ENCODE peak calls at places on chromosomes 6 and 20, in nine cellular contexts. One of them, this sample, is unnamed.

GRCh38 chr6:19410477-19410876 is 426.7 kb upstream of the ID4 start:
- DNase-seq in fibroblast of lung: peak
- DNase-seq in upper lobe of right lung: no peak
- DNase-seq in fibroblast of mammary gland: peak
- DNase-seq in colonic mucosa: no peak
- DNase-seq in IMR-90: peak
- DNase-seq in CD4-positive, alpha-beta T cell: no peak
- DNase-seq in HFF-Myc: no peak
- DNase-seq in SK-N-SH: no peak
- DNase-seq in this sample: peak

GRCh38 chr6:42569102-42570028 is 5.5 kb downstream of the UBR2 start:
- DNase-seq in fibroblast of mammary gland: peak
- DNase-seq in colonic mucosa: no peak
- DNase-seq in fibroblast of lung: peak
- DNase-seq in upper lobe of right lung: no peak
- DNase-seq in CD4-positive, alpha-beta T cell: no peak
- DNase-seq in IMR-90: peak
- DNase-seq in HFF-Myc: peak
- DNase-seq in SK-N-SH: no peak
- DNase-seq in this sample: peak

GRCh38 chr6:16343593-16343992 is 105.2 kb downstream of the GMPR start:
- DNase-seq in HFF-Myc: no peak
- DNase-seq in CD4-positive, alpha-beta T cell: no peak
- DNase-seq in fibroblast of mammary gland: no peak
- DNase-seq in fibroblast of lung: no peak
- DNase-seq in SK-N-SH: no peak
- DNase-seq in colonic mucosa: no peak
- DNase-seq in upper lobe of right lung: no peak
- DNase-seq in IMR-90: no peak
- DNase-seq in this sample: no peak

GRCh38 chr6:112911949-112912348 is 564.8 kb downstream of the RFPL4B start:
- DNase-seq in CD4-positive, alpha-beta T cell: no peak
- DNase-seq in colonic mucosa: no peak
- DNase-seq in upper lobe of right lung: no peak
- DNase-seq in HFF-Myc: peak
- DNase-seq in fibroblast of lung: peak
- DNase-seq in IMR-90: no peak
- DNase-seq in SK-N-SH: no peak
- DNase-seq in fibroblast of mammary gland: peak
- DNase-seq in this sample: no peak

GRCh38 chr6:89977808-89978748 is 83.8 kb downstream of the GJA10 start:
- DNase-seq in CD4-positive, alpha-beta T cell: no peak
- DNase-seq in fibroblast of mammary gland: peak
- DNase-seq in SK-N-SH: peak
- DNase-seq in colonic mucosa: no peak
- DNase-seq in IMR-90: peak
- DNase-seq in upper lobe of right lung: no peak
- DNase-seq in HFF-Myc: no peak
- DNase-seq in fibroblast of lung: peak
- DNase-seq in this sample: no peak

GRCh38 chr6:37283786-37284185 is 25.8 kb upstream of the TMEM217 start:
- DNase-seq in CD4-positive, alpha-beta T cell: no peak
- DNase-seq in colonic mucosa: no peak
- DNase-seq in fibroblast of mammary gland: no peak
- DNase-seq in fibroblast of lung: no peak
- DNase-seq in IMR-90: no peak
- DNase-seq in SK-N-SH: no peak
- DNase-seq in upper lobe of right lung: no peak
- DNase-seq in HFF-Myc: no peak
- DNase-seq in this sample: no peak

GRCh38 chr6:27761391-27761790 is 150.8 kb downstream of the OR2B2 start:
- DNase-seq in upper lobe of right lung: no peak
- DNase-seq in fibroblast of mammary gland: peak
- DNase-seq in CD4-positive, alpha-beta T cell: no peak
- DNase-seq in fibroblast of lung: no peak
- DNase-seq in SK-N-SH: no peak
- DNase-seq in colonic mucosa: no peak
- DNase-seq in IMR-90: no peak
- DNase-seq in HFF-Myc: no peak
- DNase-seq in this sample: no peak

GRCh38 chr20:50491926-50492634 is 18.1 kb upstream of the PTPN1 start:
- DNase-seq in upper lobe of right lung: no peak
- DNase-seq in SK-N-SH: no peak
- DNase-seq in IMR-90: peak
- DNase-seq in fibroblast of mammary gland: peak
- DNase-seq in HFF-Myc: no peak
- DNase-seq in fibroblast of lung: peak
- DNase-seq in CD4-positive, alpha-beta T cell: no peak
- DNase-seq in colonic mucosa: peak
- DNase-seq in this sample: no peak

GRCh38 chr20:18504479-18505060 is 3.2 kb upstream of the SEC23B start:
- DNase-seq in colonic mucosa: peak
- DNase-seq in upper lobe of right lung: peak
- DNase-seq in fibroblast of lung: peak
- DNase-seq in IMR-90: peak
- DNase-seq in CD4-positive, alpha-beta T cell: no peak
- DNase-seq in fibroblast of mammary gland: peak
- DNase-seq in SK-N-SH: no peak
- DNase-seq in HFF-Myc: no peak
- DNase-seq in this sample: no peak

GRCh38 chr6:10425973-10426780 is 11.3 kb upstream of the TFAP2A start:
- DNase-seq in HFF-Myc: no peak
- DNase-seq in colonic mucosa: no peak
- DNase-seq in upper lobe of right lung: no peak
- DNase-seq in CD4-positive, alpha-beta T cell: no peak
- DNase-seq in fibroblast of lung: no peak
- DNase-seq in SK-N-SH: peak
- DNase-seq in IMR-90: no peak
- DNase-seq in fibroblast of mammary gland: no peak
- DNase-seq in this sample: peak

GRCh38 chr20:24819331-24819965 is 129.6 kb upstream of the CST7 start:
- DNase-seq in colonic mucosa: no peak
- DNase-seq in upper lobe of right lung: peak
- DNase-seq in fibroblast of lung: no peak
- DNase-seq in HFF-Myc: no peak
- DNase-seq in SK-N-SH: no peak
- DNase-seq in IMR-90: no peak
- DNase-seq in fibroblast of mammary gland: no peak
- DNase-seq in CD4-positive, alpha-beta T cell: no peak
- DNase-seq in this sample: no peak

GRCh38 chr20:25525857-25526256 is 59.5 kb downstream of the NINL start:
- DNase-seq in IMR-90: peak
- DNase-seq in upper lobe of right lung: no peak
- DNase-seq in CD4-positive, alpha-beta T cell: no peak
- DNase-seq in SK-N-SH: no peak
- DNase-seq in fibroblast of mammary gland: peak
- DNase-seq in fibroblast of lung: peak
- DNase-seq in HFF-Myc: peak
- DNase-seq in colonic mucosa: no peak
- DNase-seq in this sample: peak

GRCh38 chr6:30696432-30696831 is 5.6 kb upstream of the NRM start:
- DNase-seq in upper lobe of right lung: no peak
- DNase-seq in fibroblast of mammary gland: no peak
- DNase-seq in fibroblast of lung: no peak
- DNase-seq in CD4-positive, alpha-beta T cell: no peak
- DNase-seq in colonic mucosa: no peak
- DNase-seq in SK-N-SH: no peak
- DNase-seq in IMR-90: no peak
- DNase-seq in HFF-Myc: no peak
- DNase-seq in this sample: no peak

GRCh38 chr6:82067021-82067420 is 180.5 kb downstream of the IBTK start:
- DNase-seq in HFF-Myc: no peak
- DNase-seq in fibroblast of mammary gland: no peak
- DNase-seq in fibroblast of lung: peak
- DNase-seq in CD4-positive, alpha-beta T cell: no peak
- DNase-seq in IMR-90: peak
- DNase-seq in upper lobe of right lung: no peak
- DNase-seq in colonic mucosa: no peak
- DNase-seq in SK-N-SH: no peak
- DNase-seq in this sample: no peak

GRCh38 chr20:58433759-58434158 is 44.7 kb downstream of the VAPB start:
- DNase-seq in IMR-90: peak
- DNase-seq in fibroblast of lung: peak
- DNase-seq in fibroblast of mammary gland: peak
- DNase-seq in SK-N-SH: no peak
- DNase-seq in HFF-Myc: peak
- DNase-seq in upper lobe of right lung: no peak
- DNase-seq in CD4-positive, alpha-beta T cell: no peak
- DNase-seq in colonic mucosa: peak
- DNase-seq in this sample: peak

GRCh38 chr6:81806793-81807565 is 54.5 kb upstream of the TENT5A start:
- DNase-seq in SK-N-SH: no peak
- DNase-seq in IMR-90: no peak
- DNase-seq in colonic mucosa: peak
- DNase-seq in upper lobe of right lung: no peak
- DNase-seq in fibroblast of mammary gland: no peak
- DNase-seq in fibroblast of lung: no peak
- DNase-seq in HFF-Myc: no peak
- DNase-seq in CD4-positive, alpha-beta T cell: no peak
- DNase-seq in this sample: no peak

GRCh38 chr6:63066053-63066704 is 145.1 kb upstream of the FKBP1C start:
- DNase-seq in fibroblast of mammary gland: no peak
- DNase-seq in fibroblast of lung: no peak
- DNase-seq in HFF-Myc: no peak
- DNase-seq in IMR-90: no peak
- DNase-seq in colonic mucosa: no peak
- DNase-seq in upper lobe of right lung: no peak
- DNase-seq in CD4-positive, alpha-beta T cell: no peak
- DNase-seq in SK-N-SH: no peak
- DNase-seq in this sample: no peak

GRCh38 chr6:34657307-34657978 is 39.1 kb downstream of the ILRUN start:
- DNase-seq in upper lobe of right lung: no peak
- DNase-seq in CD4-positive, alpha-beta T cell: no peak
- DNase-seq in colonic mucosa: peak
- DNase-seq in fibroblast of lung: peak
- DNase-seq in SK-N-SH: no peak
- DNase-seq in HFF-Myc: no peak
- DNase-seq in fibroblast of mammary gland: peak
- DNase-seq in IMR-90: peak
- DNase-seq in this sample: peak

GRCh38 chr6:151832710-151833109 is 25.2 kb downstream of the ESR1 start:
- DNase-seq in SK-N-SH: no peak
- DNase-seq in fibroblast of mammary gland: no peak
- DNase-seq in HFF-Myc: no peak
- DNase-seq in upper lobe of right lung: no peak
- DNase-seq in fibroblast of lung: no peak
- DNase-seq in CD4-positive, alpha-beta T cell: no peak
- DNase-seq in colonic mucosa: no peak
- DNase-seq in IMR-90: no peak
- DNase-seq in this sample: no peak

GRCh38 chr6:75326557-75327258 is 42.1 kb upstream of the TMEM30A start:
- DNase-seq in CD4-positive, alpha-beta T cell: no peak
- DNase-seq in SK-N-SH: no peak
- DNase-seq in upper lobe of right lung: no peak
- DNase-seq in fibroblast of mammary gland: peak
- DNase-seq in colonic mucosa: no peak
- DNase-seq in fibroblast of lung: peak
- DNase-seq in HFF-Myc: no peak
- DNase-seq in IMR-90: peak
- DNase-seq in this sample: peak
- TF ChIP-seq CTCF in CD4-positive, alpha-beta T cell: no peak
- TF ChIP-seq CTCF in SK-N-SH: no peak
- TF ChIP-seq CTCF in upper lobe of right lung: no peak
- TF ChIP-seq CTCF in fibroblast of mammary gland: no peak
- TF ChIP-seq CTCF in colonic mucosa: no peak
- TF ChIP-seq CTCF in fibroblast of lung: no peak
- TF ChIP-seq CTCF in HFF-Myc: no peak
- TF ChIP-seq CTCF in IMR-90: no peak
- TF ChIP-seq CTCF in this sample: no peak

GRCh38 chr6:70843328-70843918 is 113.4 kb downstream of the B3GAT2 start:
- DNase-seq in SK-N-SH: no peak
- DNase-seq in fibroblast of mammary gland: no peak
- DNase-seq in colonic mucosa: no peak
- DNase-seq in CD4-positive, alpha-beta T cell: no peak
- DNase-seq in HFF-Myc: no peak
- DNase-seq in IMR-90: no peak
- DNase-seq in upper lobe of right lung: no peak
- DNase-seq in fibroblast of lung: no peak
- DNase-seq in this sample: no peak
- TF ChIP-seq CTCF in SK-N-SH: no peak
- TF ChIP-seq CTCF in fibroblast of mammary gland: no peak
- TF ChIP-seq CTCF in colonic mucosa: no peak
- TF ChIP-seq CTCF in CD4-positive, alpha-beta T cell: no peak
- TF ChIP-seq CTCF in HFF-Myc: no peak
- TF ChIP-seq CTCF in IMR-90: no peak
- TF ChIP-seq CTCF in upper lobe of right lung: no peak
- TF ChIP-seq CTCF in fibroblast of lung: no peak
- TF ChIP-seq CTCF in this sample: no peak

DNA sequence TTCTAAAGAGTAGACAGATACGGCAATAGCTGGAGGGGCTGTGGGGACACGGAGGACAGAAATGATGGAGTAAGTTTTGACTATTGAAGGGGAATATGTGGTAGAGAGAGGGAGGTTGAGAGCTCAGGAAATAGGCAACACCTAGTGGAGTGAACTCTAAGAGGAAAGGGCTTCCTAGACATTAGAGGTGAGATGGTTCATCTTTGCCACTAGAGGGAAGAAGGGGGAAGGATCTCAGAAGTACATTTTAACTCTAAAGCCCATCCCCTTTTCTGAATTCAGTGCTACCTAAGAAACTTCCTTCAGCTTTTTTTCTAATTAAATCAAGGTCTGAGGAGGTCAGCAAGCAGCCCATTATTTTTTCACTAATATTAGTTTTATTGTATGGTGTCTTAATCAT is 689.4 kb upstream of the MAP3K7 start:
- DNase-seq in colonic mucosa: no peak
- DNase-seq in HFF-Myc: no peak
- DNase-seq in SK-N-SH: peak
- DNase-seq in upper lobe of right lung: no peak
- DNase-seq in fibroblast of lung: peak
- DNase-seq in IMR-90: peak
- DNase-seq in CD4-positive, alpha-beta T cell: no peak
- DNase-seq in fibroblast of mammary gland: no peak
- DNase-seq in this sample: no peak
- TF ChIP-seq CTCF in colonic mucosa: no peak
- TF ChIP-seq CTCF in HFF-Myc: no peak
- TF ChIP-seq CTCF in SK-N-SH: peak
- TF ChIP-seq CTCF in upper lobe of right lung: peak
- TF ChIP-seq CTCF in fibroblast of lung: no peak
- TF ChIP-seq CTCF in IMR-90: peak
- TF ChIP-seq CTCF in CD4-positive, alpha-beta T cell: no peak
- TF ChIP-seq CTCF in fibroblast of mammary gland: no peak
- TF ChIP-seq CTCF in this sample: no peak

DNA sequence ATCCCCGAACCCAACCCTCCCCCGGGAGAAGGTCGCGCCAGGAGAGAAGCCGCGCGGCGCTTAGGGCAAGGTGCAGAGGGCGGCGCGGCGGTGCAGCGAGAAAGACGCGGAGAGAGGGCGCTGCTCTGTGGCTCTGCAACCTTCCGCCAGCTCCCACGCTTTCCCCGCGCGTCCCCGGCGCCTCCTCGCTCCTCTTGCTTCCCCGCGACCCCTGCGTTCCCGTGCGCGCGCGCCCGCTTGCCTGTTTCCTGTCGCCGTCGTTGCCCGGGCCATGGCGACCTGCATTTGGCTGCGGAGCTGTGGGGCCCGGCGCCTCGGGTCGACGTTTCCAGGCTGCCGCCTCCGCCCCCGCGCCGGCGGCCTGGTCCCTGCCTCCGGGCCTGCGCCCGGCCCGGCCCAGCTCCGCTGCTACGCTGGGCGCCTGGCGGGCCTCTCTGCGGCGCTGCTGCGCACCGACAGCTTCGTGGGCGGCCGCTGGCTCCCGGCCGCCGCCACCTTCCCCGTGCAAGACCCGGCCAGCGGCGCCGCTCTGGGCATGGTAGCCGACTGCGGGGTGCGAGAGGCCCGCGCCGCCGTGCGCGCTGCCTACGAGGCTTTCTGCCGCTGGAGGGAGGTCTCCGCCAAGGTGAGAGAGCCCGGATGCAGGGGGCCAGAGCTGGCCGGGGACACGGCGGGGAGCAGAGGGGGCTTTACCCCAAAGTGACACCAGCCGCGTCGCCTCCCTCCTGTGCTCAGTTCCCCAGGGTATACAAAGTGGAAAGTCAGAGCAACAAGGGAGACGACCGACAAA is at the start of gene ALDH5A1:
- DNase-seq in IMR-90: peak
- DNase-seq in CD4-positive, alpha-beta T cell: peak
- DNase-seq in fibroblast of lung: peak
- DNase-seq in fibroblast of mammary gland: peak
- DNase-seq in SK-N-SH: peak
- DNase-seq in colonic mucosa: peak
- DNase-seq in upper lobe of right lung: peak
- DNase-seq in HFF-Myc: peak
- DNase-seq in this sample: no peak
- TF ChIP-seq CTCF in IMR-90: peak
- TF ChIP-seq CTCF in CD4-positive, alpha-beta T cell: no peak
- TF ChIP-seq CTCF in fibroblast of lung: no peak
- TF ChIP-seq CTCF in fibroblast of mammary gland: no peak
- TF ChIP-seq CTCF in SK-N-SH: peak
- TF ChIP-seq CTCF in colonic mucosa: no peak
- TF ChIP-seq CTCF in upper lobe of right lung: peak
- TF ChIP-seq CTCF in HFF-Myc: no peak
- TF ChIP-seq CTCF in this sample: no peak

This sample was measured in HFFc6.